ENCODE peak calls at places on chromosomes 6 and 20, in six cellular contexts. One of them, this sample, is unnamed.

GRCh38 chr6:133724726-133725125 is 164.2 kb upstream of the TCF21 start:
- DNase-seq in left lung: no peak
- DNase-seq in neural progenitor cell: no peak
- DNase-seq in right atrium auricular region: no peak
- DNase-seq in lung: no peak
- DNase-seq in OCI-LY7: no peak
- DNase-seq in this sample: no peak

GRCh38 chr6:42777126-42777822 is 4.6 kb upstream of the BICRAL start:
- DNase-seq in neural progenitor cell: no peak
- DNase-seq in left lung: no peak
- DNase-seq in OCI-LY7: peak; percentile 75
- DNase-seq in right atrium auricular region: no peak
- DNase-seq in lung: no peak
- DNase-seq in this sample: no peak

GRCh38 chr6:42099340-42100028 is 42.9 kb downstream of the C6orf132 start:
- DNase-seq in right atrium auricular region: no peak
- DNase-seq in lung: peak; percentile 90
- DNase-seq in neural progenitor cell: no peak
- DNase-seq in left lung: peak; percentile 86
- DNase-seq in OCI-LY7: no peak
- DNase-seq in this sample: no peak

GRCh38 chr6:47631248-47632196 is 66.9 kb upstream of the ADGRF4 start:
- DNase-seq in lung: no peak
- DNase-seq in left lung: no peak
- DNase-seq in right atrium auricular region: no peak
- DNase-seq in neural progenitor cell: peak; percentile 50
- DNase-seq in OCI-LY7: peak; percentile 72
- DNase-seq in this sample: peak; percentile 60

GRCh38 chr6:130783416-130784107 is 43.6 kb upstream of the SMLR1 start:
- DNase-seq in right atrium auricular region: no peak
- DNase-seq in lung: no peak
- DNase-seq in neural progenitor cell: no peak
- DNase-seq in OCI-LY7: no peak
- DNase-seq in left lung: no peak
- DNase-seq in this sample: no peak

GRCh38 chr6:79536615-79536968 is 638 bp downstream of the LCA5 start:
- DNase-seq in right atrium auricular region: peak; percentile 69
- DNase-seq in lung: peak; percentile 38
- DNase-seq in left lung: peak; percentile 51
- DNase-seq in OCI-LY7: peak; percentile 8
- DNase-seq in neural progenitor cell: peak; percentile 56
- DNase-seq in this sample: peak; percentile 38

GRCh38 chr20:47160992-47161391 is 195.5 kb downstream of the ZMYND8 start:
- DNase-seq in neural progenitor cell: no peak
- DNase-seq in left lung: no peak
- DNase-seq in right atrium auricular region: no peak
- DNase-seq in lung: no peak
- DNase-seq in OCI-LY7: no peak
- DNase-seq in this sample: no peak

GRCh38 chr6:159062564-159062945 is 17.8 kb upstream of the TAGAP start:
- DNase-seq in right atrium auricular region: no peak
- DNase-seq in lung: no peak
- DNase-seq in OCI-LY7: peak; percentile 49
- DNase-seq in left lung: no peak
- DNase-seq in neural progenitor cell: no peak
- DNase-seq in this sample: no peak

GRCh38 chr20:20341371-20341770 is 26.5 kb upstream of the INSM1 start:
- DNase-seq in right atrium auricular region: no peak
- DNase-seq in neural progenitor cell: no peak
- DNase-seq in left lung: no peak
- DNase-seq in lung: no peak
- DNase-seq in OCI-LY7: no peak
- DNase-seq in this sample: no peak

GRCh38 chr6:20292905-20293304 is 80.6 kb upstream of the MBOAT1 start:
- DNase-seq in lung: no peak
- DNase-seq in neural progenitor cell: no peak
- DNase-seq in OCI-LY7: no peak
- DNase-seq in right atrium auricular region: no peak
- DNase-seq in left lung: no peak
- DNase-seq in this sample: no peak

GRCh38 chr6:44780161-44780560 is 392.7 kb downstream of the CDC5L start:
- DNase-seq in lung: no peak
- DNase-seq in OCI-LY7: no peak
- DNase-seq in neural progenitor cell: no peak
- DNase-seq in left lung: no peak
- DNase-seq in right atrium auricular region: no peak
- DNase-seq in this sample: no peak

GRCh38 chr20:62887147-62887859 is 25.7 kb upstream of the TCFL5 start:
- DNase-seq in OCI-LY7: no peak
- DNase-seq in left lung: no peak
- DNase-seq in lung: no peak
- DNase-seq in right atrium auricular region: peak; percentile 61
- DNase-seq in neural progenitor cell: no peak
- DNase-seq in this sample: no peak

GRCh38 chr20:47418061-47418616 is 61.6 kb upstream of the ZMYND8 start:
- DNase-seq in OCI-LY7: no peak
- DNase-seq in left lung: no peak
- DNase-seq in neural progenitor cell: no peak
- DNase-seq in lung: no peak
- DNase-seq in right atrium auricular region: no peak
- DNase-seq in this sample: no peak

GRCh38 chr6:46789434-46790358 is 3.5 kb upstream of the MEP1A start:
- DNase-seq in right atrium auricular region: no peak
- DNase-seq in neural progenitor cell: no peak
- DNase-seq in OCI-LY7: no peak
- DNase-seq in lung: no peak
- DNase-seq in left lung: no peak
- DNase-seq in this sample: no peak

GRCh38 chr6:43509984-43510826 is at the start of gene LRRC73:
- DNase-seq in left lung: peak; percentile 90
- DNase-seq in right atrium auricular region: peak; percentile 91
- DNase-seq in lung: peak; percentile 85
- DNase-seq in OCI-LY7: peak; percentile 50
- DNase-seq in neural progenitor cell: peak; percentile 94
- DNase-seq in this sample: peak; percentile 89

GRCh38 chr6:136784910-136785746 is 7.1 kb downstream of the MAP3K5 start:
- DNase-seq in right atrium auricular region: peak; percentile 75
- DNase-seq in left lung: peak; percentile 83
- DNase-seq in OCI-LY7: peak; percentile 63
- DNase-seq in lung: peak; percentile 59
- DNase-seq in neural progenitor cell: no peak
- DNase-seq in this sample: no peak

GRCh38 chr6:53361549-53362031 is 12.8 kb upstream of the ELOVL5 start:
- DNase-seq in lung: peak; percentile 92
- DNase-seq in OCI-LY7: no peak
- DNase-seq in neural progenitor cell: peak; percentile 38
- DNase-seq in right atrium auricular region: no peak
- DNase-seq in left lung: peak; percentile 87
- DNase-seq in this sample: peak; percentile 15

GRCh38 chr20:17108896-17109295 is 117.9 kb upstream of the PCSK2 start:
- DNase-seq in OCI-LY7: no peak
- DNase-seq in neural progenitor cell: no peak
- DNase-seq in left lung: no peak
- DNase-seq in lung: no peak
- DNase-seq in right atrium auricular region: no peak
- DNase-seq in this sample: no peak

GRCh38 chr6:106547961-106548453 is 81.3 kb downstream of the RTN4IP1 start:
- DNase-seq in OCI-LY7: no peak
- DNase-seq in left lung: no peak
- DNase-seq in lung: no peak
- DNase-seq in right atrium auricular region: no peak
- DNase-seq in neural progenitor cell: no peak
- DNase-seq in this sample: no peak

GRCh38 chr6:127695108-127695507 is 118.1 kb downstream of the C6orf58 start:
- DNase-seq in neural progenitor cell: no peak
- DNase-seq in lung: no peak
- DNase-seq in OCI-LY7: no peak
- DNase-seq in left lung: no peak
- DNase-seq in right atrium auricular region: no peak
- DNase-seq in this sample: no peak

GRCh38 chr6:169161572-169162167 is 92.0 kb downstream of the THBS2 start:
- DNase-seq in right atrium auricular region: no peak
- DNase-seq in left lung: no peak
- DNase-seq in neural progenitor cell: no peak
- DNase-seq in lung: peak; percentile 23
- DNase-seq in OCI-LY7: no peak
- DNase-seq in this sample: no peak

GRCh38 chr6:79280756-79281155 is 46.3 kb upstream of the HMGN3 start:
- DNase-seq in left lung: no peak
- DNase-seq in neural progenitor cell: no peak
- DNase-seq in OCI-LY7: no peak
- DNase-seq in lung: no peak
- DNase-seq in right atrium auricular region: no peak
- DNase-seq in this sample: no peak

GRCh38 chr20:19977373-19977770 is 39.8 kb upstream of the NAA20 start:
- DNase-seq in OCI-LY7: no peak
- DNase-seq in left lung: no peak
- DNase-seq in lung: no peak
- DNase-seq in neural progenitor cell: no peak
- DNase-seq in right atrium auricular region: no peak
- DNase-seq in this sample: no peak

GRCh38 chr6:3139090-3139903 is 18.0 kb downstream of the TUBB2A start:
- DNase-seq in neural progenitor cell: no peak
- DNase-seq in OCI-LY7: peak; percentile 69
- DNase-seq in right atrium auricular region: peak; percentile 66
- DNase-seq in lung: peak; percentile 60
- DNase-seq in left lung: peak; percentile 81
- DNase-seq in this sample: no peak

GRCh38 chr20:41150664-41151063 is 13.3 kb downstream of the PLCG1 start:
- DNase-seq in OCI-LY7: no peak
- DNase-seq in lung: no peak
- DNase-seq in neural progenitor cell: no peak
- DNase-seq in left lung: no peak
- DNase-seq in right atrium auricular region: no peak
- DNase-seq in this sample: no peak

GRCh38 chr20:41154436-41155176 is 17.3 kb downstream of the PLCG1 start:
- DNase-seq in right atrium auricular region: no peak
- DNase-seq in lung: no peak
- DNase-seq in left lung: no peak
- DNase-seq in neural progenitor cell: no peak
- DNase-seq in OCI-LY7: no peak
- DNase-seq in this sample: no peak

GRCh38 chr20:41149679-41150131 is 12.4 kb downstream of the PLCG1 start:
- DNase-seq in neural progenitor cell: no peak
- DNase-seq in right atrium auricular region: no peak
- DNase-seq in lung: no peak
- DNase-seq in left lung: no peak
- DNase-seq in OCI-LY7: no peak
- DNase-seq in this sample: no peak

GRCh38 chr20:41151134-41151869 is 14.0 kb downstream of the PLCG1 start:
- DNase-seq in OCI-LY7: no peak
- DNase-seq in lung: no peak
- DNase-seq in neural progenitor cell: no peak
- DNase-seq in right atrium auricular region: no peak
- DNase-seq in left lung: no peak
- DNase-seq in this sample: no peak

DNA sequence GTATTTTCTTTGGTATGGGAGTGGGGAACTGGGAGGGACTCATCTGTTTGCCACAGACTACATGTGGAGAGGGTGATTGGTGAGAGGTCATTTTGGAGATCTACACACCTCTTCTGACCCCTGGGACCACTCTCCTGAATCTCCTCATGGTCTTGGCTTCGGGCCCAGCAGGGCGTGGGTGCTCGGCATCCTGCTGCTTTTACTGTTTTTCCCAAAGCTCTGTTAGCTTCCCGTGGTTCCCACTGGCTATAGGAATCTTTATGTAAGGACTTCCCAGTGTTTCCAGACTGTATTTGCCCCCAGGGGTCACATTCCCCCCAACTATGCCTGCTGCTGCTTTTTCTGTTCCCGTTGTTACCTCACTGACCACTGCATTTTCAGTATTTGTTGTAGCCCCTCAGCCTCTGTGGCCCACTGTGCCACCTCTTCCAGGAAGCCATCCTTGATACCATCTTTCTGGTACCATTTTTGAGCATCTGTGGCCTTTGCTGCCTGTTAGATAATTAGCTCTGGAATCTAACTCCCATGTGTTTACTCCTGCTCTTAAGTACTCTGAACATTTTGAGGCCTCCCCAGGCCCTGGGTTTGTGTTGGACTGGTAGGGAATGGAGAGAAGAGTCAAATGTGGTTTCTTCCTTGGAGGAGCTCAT is 14.9 kb downstream of the PLCG1 start:
- DNase-seq in neural progenitor cell: no peak
- DNase-seq in OCI-LY7: no peak
- DNase-seq in lung: no peak
- DNase-seq in right atrium auricular region: no peak
- DNase-seq in left lung: no peak
- DNase-seq in this sample: no peak
- H3K4me1 ChIP-seq in neural progenitor cell: no peaks in the 10 kb centered on the region
- H3K4me1 ChIP-seq in OCI-LY7: peaks cover 48% of the 10 kb centered on the region
- H3K4me1 ChIP-seq in lung: peaks cover 62% of the 10 kb centered on the region
- H3K4me1 ChIP-seq in right atrium auricular region: no peaks in the 10 kb centered on the region
- H3K4me1 ChIP-seq in left lung: peaks cover 73% of the 10 kb centered on the region
- H3K4me1 ChIP-seq in this sample: no peaks in the 10 kb centered on the region

GRCh38 chr20:63929071-63929470 is 27.1 kb downstream of the UCKL1 start:
- DNase-seq in OCI-LY7: no peak
- DNase-seq in neural progenitor cell: no peak
- DNase-seq in right atrium auricular region: no peak
- DNase-seq in left lung: no peak
- DNase-seq in lung: no peak
- DNase-seq in this sample: no peak
- H3K36me3 ChIP-seq in OCI-LY7: peaks cover 68% of the 10 kb centered on the region
- H3K36me3 ChIP-seq in neural progenitor cell: no peaks in the 10 kb centered on the region
- H3K36me3 ChIP-seq in right atrium auricular region: peaks cover 51% of the 10 kb centered on the region
- H3K36me3 ChIP-seq in left lung: no peaks in the 10 kb centered on the region
- H3K36me3 ChIP-seq in lung: peaks cover 54% of the 10 kb centered on the region
- H3K36me3 ChIP-seq in this sample: peaks cover 66% of the 10 kb centered on the region

GRCh38 chr6:7111095-7111690 is 3.4 kb downstream of the RREB1 start:
- DNase-seq in neural progenitor cell: no peak
- DNase-seq in left lung: no peak
- DNase-seq in lung: no peak
- DNase-seq in OCI-LY7: no peak
- DNase-seq in right atrium auricular region: no peak
- DNase-seq in this sample: no peak
- H3K4me1 ChIP-seq in neural progenitor cell: peaks cover 19% of the 10 kb centered on the region
- H3K4me1 ChIP-seq in left lung: peaks cover 77% of the 10 kb centered on the region
- H3K4me1 ChIP-seq in lung: peaks cover 10% of the 10 kb centered on the region
- H3K4me1 ChIP-seq in OCI-LY7: peaks cover 17% of the 10 kb centered on the region
- H3K4me1 ChIP-seq in right atrium auricular region: no peaks in the 10 kb centered on the region
- H3K4me1 ChIP-seq in this sample: peaks cover 32% of the 10 kb centered on the region

DNA sequence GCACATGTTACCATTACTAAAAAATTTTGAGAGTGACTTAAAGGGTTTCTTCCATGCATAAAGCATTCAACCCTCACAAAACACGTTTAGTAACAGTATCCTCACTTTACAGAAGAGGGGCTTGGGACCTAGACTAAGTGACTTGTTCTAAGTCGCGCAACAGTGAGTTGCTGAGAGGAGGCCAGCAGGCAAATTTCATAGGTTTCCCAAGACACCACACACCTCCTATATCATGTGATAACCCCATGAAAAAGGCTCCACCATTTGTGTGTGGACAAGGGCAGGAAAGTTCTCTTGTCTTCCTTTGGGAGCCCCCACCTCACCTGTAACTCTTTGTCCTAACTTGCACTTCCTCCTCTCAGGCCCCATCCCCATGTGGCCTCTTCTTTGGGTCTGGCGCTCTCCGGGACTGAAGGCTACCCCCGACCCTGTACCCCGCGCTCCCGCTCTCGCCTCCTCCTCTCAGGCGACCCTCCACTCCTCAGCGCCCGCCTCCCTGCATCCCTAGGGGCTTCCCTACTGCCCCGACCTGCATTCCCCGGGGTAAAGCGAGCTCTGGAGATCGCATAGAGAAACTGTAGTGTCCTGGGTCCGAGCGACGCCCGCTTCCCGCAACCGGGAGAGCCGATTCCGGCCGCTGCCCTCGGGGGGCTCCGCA is 397 bp downstream of the PSMB8 start:
- DNase-seq in left lung: no peak
- DNase-seq in lung: no peak
- DNase-seq in OCI-LY7: peak; percentile 55
- DNase-seq in right atrium auricular region: no peak
- DNase-seq in neural progenitor cell: no peak
- DNase-seq in this sample: no peak
- H3K36me3 ChIP-seq in left lung: peaks cover 4% of the 10 kb centered on the region
- H3K36me3 ChIP-seq in lung: peaks cover 37% of the 10 kb centered on the region
- H3K36me3 ChIP-seq in OCI-LY7: peaks cover 74% of the 10 kb centered on the region
- H3K36me3 ChIP-seq in right atrium auricular region: peaks cover 40% of the 10 kb centered on the region
- H3K36me3 ChIP-seq in neural progenitor cell: no peaks in the 10 kb centered on the region
- H3K36me3 ChIP-seq in this sample: no peaks in the 10 kb centered on the region